ENCODE peak calls at places on chromosomes 6 and 20, in four cellular contexts. Y, Q, H and P are unnamed samples.

GRCh38 chr6:123016431-123017110 is 20.5 kb downstream of the CLVS2 start:
- DNase-seq in Y (no peak), Q (no peak), H (no peak), P (no peak)

GRCh38 chr6:44493593-44493992 is 106.1 kb downstream of the CDC5L start:
- DNase-seq in Y (no peak), Q (no peak), H (no peak), P (no peak)

GRCh38 chr20:41717464-41717863 is 99.3 kb upstream of the CHD6 start:
- DNase-seq in Q (no peak), Y (no peak), H (no peak), P (peak)

GRCh38 chr6:98942263-98942803 is 5.4 kb downstream of the FBXL4 start:
- DNase-seq in H (no peak), Y (peak), Q (peak), P (no peak)

GRCh38 chr6:154638369-154638768 is 94.8 kb upstream of the SCAF8 start:
- DNase-seq in Y (no peak), H (no peak), Q (no peak), P (no peak)

GRCh38 chr6:42118162-42119001 is 24.0 kb downstream of the C6orf132 start:
- DNase-seq in Q (no peak), H (no peak), Y (peak), P (peak)

GRCh38 chr6:12751694-12752304 is 35.2 kb downstream of the PHACTR1 start:
- DNase-seq in Y (peak), H (no peak), Q (peak), P (no peak)

GRCh38 chr20:46330072-46330763 is 21.9 kb upstream of the CDH22 start:
- DNase-seq in Q (no peak), H (no peak), Y (no peak), P (peak)

GRCh38 chr6:157832250-157832967 is 9.4 kb downstream of the SNX9 start:
- DNase-seq in H (no peak), Q (no peak), Y (no peak), P (no peak)

DNA sequence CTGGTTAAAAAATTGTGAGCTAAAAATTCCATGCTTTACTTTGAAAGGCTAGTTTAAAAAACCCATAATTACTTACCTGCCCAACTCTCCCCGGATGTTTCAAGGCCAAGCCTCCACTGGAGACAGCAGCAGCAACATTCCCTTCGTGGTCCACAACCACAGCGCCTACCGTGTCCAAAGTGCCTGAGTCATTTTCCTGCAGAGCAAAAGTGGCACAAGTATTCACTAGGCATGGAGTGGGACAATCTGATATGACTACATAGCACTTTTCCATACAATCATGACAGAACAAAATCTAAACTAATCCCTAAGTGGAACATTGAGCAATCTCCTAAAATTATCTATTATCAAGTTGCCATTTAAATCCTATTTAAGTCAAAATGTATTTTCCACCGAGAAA is 104.8 kb downstream of the TASP1 start:
- DNase-seq in Q (no peak), Y (no peak), H (no peak), P (no peak)
- TF ChIP-seq TAF1 in Q (no peak), Y (no peak), H (no peak), P (no peak)

GRCh38 chr6:9612489-9612888 is 802.4 kb downstream of the TFAP2A start:
- DNase-seq in H (no peak), Q (no peak), Y (no peak), P (no peak)
- TF ChIP-seq ZBTB33 in H (no peak), Q (no peak), Y (no peak), P (no peak)

DNA sequence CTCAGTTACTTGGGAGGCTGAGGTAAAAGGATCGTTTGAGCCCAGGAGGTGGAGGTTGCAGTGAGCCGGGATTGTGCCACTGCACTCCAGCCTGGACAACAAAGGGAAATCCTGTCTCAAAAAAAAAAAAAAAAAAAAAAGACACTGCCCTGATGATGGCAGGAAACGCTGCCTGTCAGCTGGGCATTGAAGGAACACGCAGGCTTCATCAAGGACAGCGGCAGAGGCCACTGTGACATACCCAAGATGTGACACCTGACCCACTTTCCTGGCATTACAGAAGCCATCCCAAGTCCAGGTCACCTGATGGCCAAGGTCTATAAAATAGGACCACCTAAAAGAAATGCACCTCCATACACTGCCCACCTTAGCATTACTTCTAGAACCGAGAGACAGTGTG is 75.9 kb downstream of the RIPOR3 start:
- DNase-seq in Q (no peak), H (no peak), Y (no peak), P (no peak)
- TF ChIP-seq CTCF in Q (no peak), H (no peak), Y (no peak), P (no peak)

DNA sequence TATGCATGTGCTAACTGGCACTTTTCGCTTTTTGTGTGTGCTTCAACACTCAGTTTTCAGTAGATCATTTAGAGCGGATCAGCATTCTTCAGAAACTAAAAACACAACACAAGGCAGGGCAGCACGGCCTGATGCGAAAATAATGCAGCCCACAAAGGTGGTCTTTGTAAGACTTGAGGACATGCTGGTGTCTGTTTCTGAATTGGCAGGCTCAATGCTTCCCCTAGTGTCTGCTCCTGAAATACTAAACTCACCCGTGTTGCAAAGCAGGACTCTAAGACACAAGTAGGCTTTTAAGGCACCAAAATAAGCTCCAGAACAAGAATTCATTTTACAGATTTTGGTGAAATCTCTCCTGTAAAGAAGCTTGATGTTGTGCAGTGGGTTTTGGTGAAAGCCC is 676.5 kb downstream of the TENT5A start:
- DNase-seq in Q (no peak), H (no peak), Y (peak), P (peak)
- TF ChIP-seq TAF1 in Q (no peak), H (no peak), Y (no peak), P (no peak)

DNA sequence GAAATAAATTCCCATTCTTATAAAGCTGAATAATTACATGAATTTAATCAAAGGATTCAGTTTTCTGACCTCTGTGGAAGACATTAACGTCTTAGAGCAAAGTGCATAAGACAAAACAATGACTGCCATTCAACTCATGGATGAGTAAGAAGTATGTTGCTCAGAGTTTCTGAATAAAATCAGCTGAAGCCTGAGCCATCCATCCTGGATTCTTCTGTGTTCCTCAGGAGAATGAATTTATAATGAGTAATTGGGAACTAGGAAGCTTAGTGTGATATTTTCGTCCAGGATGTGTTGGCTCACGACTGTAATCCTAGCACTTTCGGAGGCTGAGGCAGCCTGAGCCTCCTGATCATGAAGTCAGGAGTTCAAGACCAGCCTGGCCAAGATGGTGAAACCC is 62.8 kb downstream of the PERP start:
- DNase-seq in Y (no peak), Q (no peak), H (no peak), P (no peak)
- TF ChIP-seq ZBTB33 in Y (no peak), Q (no peak), H (no peak), P (no peak)